ENCODE peak calls at places on chromosomes 11 and 22, in nine cellular contexts. E is nephron progenitor cell, W is AG09309, S is NB4, C is right atrium auricular region, O is lower leg skin, U is psoas muscle, J is natural killer cell, Q is uterus. X is an unnamed sample.

GRCh38 chr22:38802671-38803121 is 8.8 kb upstream of the DNAL4 start:
- DNase-seq in E (no peak), C (peak; percentile 83), Q (peak; percentile 58), U (peak; percentile 58), S (no peak), J (no peak), W (peak; percentile 92), O (peak; percentile 64), X (peak; percentile 68)

GRCh38 chr22:50714150-50714549 is 23.9 kb upstream of the ACR start:
- DNase-seq in U (no peak), S (no peak), O (no peak), W (no peak), Q (no peak), C (no peak), J (no peak), E (no peak), X (no peak)

GRCh38 chr22:24466831-24467249 is 28.3 kb upstream of the UPB1 start:
- DNase-seq in S (peak; percentile 72), W (peak; percentile 5), U (no peak), O (no peak), C (no peak), Q (peak; percentile 25), E (no peak), J (no peak), X (no peak)

GRCh38 chr11:121575250-121575962 is 122.6 kb upstream of the SORL1-AS1 start:
- DNase-seq in U (peak; percentile 50), J (no peak), S (peak; percentile 94), W (peak; percentile 64), Q (peak; percentile 88), C (peak; percentile 94), E (no peak), O (peak; percentile 31), X (no peak)

GRCh38 chr11:69167916-69168691 is 12.4 kb downstream of the SMIM38 start:
- DNase-seq in E (no peak), W (peak; percentile 7), U (no peak), J (no peak), Q (no peak), O (no peak), S (no peak), C (no peak), X (no peak)

GRCh38 chr11:2250041-2250440 is 20.3 kb downstream of the ASCL2 start:
- DNase-seq in J (no peak), C (no peak), Q (no peak), O (no peak), E (no peak), S (no peak), W (no peak), U (no peak), X (no peak)

GRCh38 chr22:47617186-47617585 is 854.7 kb downstream of the TBC1D22A start:
- DNase-seq in J (no peak), O (no peak), C (no peak), U (no peak), W (no peak), E (no peak), Q (no peak), S (no peak), X (no peak)

GRCh38 chr22:50114221-50114981 is 24.6 kb downstream of the MOV10L1 start:
- DNase-seq in O (no peak), S (no peak), U (no peak), Q (no peak), C (no peak), J (no peak), W (peak; percentile 37), E (no peak), X (peak; percentile 9)

GRCh38 chr11:61022311-61023085 is 51.0 kb downstream of the CD6 start:
- DNase-seq in J (no peak), Q (no peak), E (no peak), S (no peak), U (no peak), W (no peak), O (no peak), C (no peak), X (no peak)

GRCh38 chr11:90256404-90257157 is 33.7 kb upstream of the CHORDC1 start:
- DNase-seq in O (no peak), U (no peak), W (no peak), Q (no peak), J (no peak), E (no peak), S (no peak), C (no peak), X (no peak)

GRCh38 chr11:126162286-126163030 is 49.0 kb downstream of the RPUSD4 start:
- DNase-seq in Q (no peak), S (no peak), U (no peak), C (no peak), E (no peak), W (no peak), J (no peak), O (no peak), X (no peak)

GRCh38 chr11:19714387-19715363 is 2.0 kb downstream of the NAV2 start:
- DNase-seq in J (no peak), Q (peak; percentile 41), O (no peak), E (peak; percentile 37), S (no peak), C (peak; percentile 71), U (peak; percentile 55), W (no peak), X (no peak)

GRCh38 chr11:92453055-92453454 is 228.4 kb downstream of the FAT3 start:
- DNase-seq in S (no peak), E (no peak), O (no peak), U (no peak), J (no peak), C (no peak), Q (no peak), W (peak; percentile 34), X (peak; percentile 23)

GRCh38 chr22:25754527-25755202 is 12.7 kb downstream of the MYO18B start:
- DNase-seq in E (no peak), J (no peak), S (no peak), C (peak; percentile 89), O (peak; percentile 28), Q (peak; percentile 82), U (peak; percentile 88), W (peak; percentile 77), X (no peak)

GRCh38 chr22:49966716-49967332 is 6.3 kb downstream of the PIM3 start:
- DNase-seq in E (peak; percentile 38), S (peak; percentile 77), Q (peak; percentile 57), W (no peak), C (peak; percentile 80), J (peak; percentile 23), U (peak; percentile 71), O (peak; percentile 52), X (no peak)

GRCh38 chr11:23423119-23423518 is 562.8 kb upstream of the CCDC179 start:
- DNase-seq in S (no peak), Q (no peak), C (no peak), J (no peak), U (no peak), W (no peak), E (no peak), O (no peak), X (peak; percentile 29)

DNA sequence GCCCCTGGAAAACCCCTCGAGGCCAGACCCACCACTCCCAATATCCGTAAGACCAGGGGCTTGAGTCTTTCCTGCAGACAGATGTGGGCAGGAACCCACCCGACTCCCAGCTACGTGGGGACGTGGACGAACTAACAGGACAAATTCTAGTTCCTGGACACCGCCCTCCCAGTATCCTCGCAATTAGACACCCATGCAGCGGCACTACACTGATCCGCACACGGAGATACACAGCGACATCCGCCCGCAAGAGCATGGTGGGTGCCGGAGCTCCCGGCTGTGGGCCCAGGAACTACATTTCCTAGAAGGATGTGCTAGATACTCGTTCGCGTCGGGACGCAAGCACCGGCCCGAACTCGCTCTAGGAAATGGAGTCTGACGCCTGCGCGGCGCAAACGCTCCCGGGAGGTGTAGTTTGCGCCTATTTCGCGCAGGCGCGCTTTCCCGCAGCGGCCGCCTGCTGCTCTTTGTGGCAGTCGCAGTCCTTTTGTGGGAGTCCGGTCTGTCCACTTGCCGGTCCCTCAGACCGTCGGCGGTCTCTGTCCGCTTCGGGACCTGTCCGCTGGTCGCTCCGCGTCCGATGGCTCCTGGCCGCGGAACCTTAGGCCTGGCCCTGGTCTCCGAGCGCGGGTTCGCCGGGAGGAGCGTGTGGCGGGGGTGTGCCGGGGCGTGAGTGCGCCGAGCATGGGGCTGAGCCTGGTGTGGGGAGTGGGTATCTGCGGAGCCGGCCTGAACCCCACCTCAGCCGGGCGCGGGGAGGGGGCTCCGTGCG is at the start of gene ZNF74:
- DNase-seq in C (peak; percentile 88), U (peak; percentile 92), O (peak; percentile 79), J (peak; percentile 74), Q (peak; percentile 87), S (peak; percentile 92), E (peak; percentile 86), W (peak; percentile 64), X (peak; percentile 50)
- TF ChIP-seq CTCF in C (peak; percentile 22), U (no peak), O (no peak), J (no peak), Q (peak; percentile 13), S (no peak), E (no peak), W (no peak), X (no peak)

GRCh38 chr11:11163256-11163655 is 189.8 kb downstream of the CSNK2A3 start:
- DNase-seq in S (peak; percentile 13), O (no peak), Q (no peak), J (no peak), W (no peak), E (no peak), C (no peak), U (no peak), X (no peak)
- TF ChIP-seq CTCF in S (no peak), O (no peak), Q (no peak), J (no peak), W (no peak), E (peak; percentile 19), C (peak; percentile 40), U (peak; percentile 4), X (peak; percentile 17)

GRCh38 chr11:46736146-46736545 is 17.1 kb downstream of the F2 start:
- DNase-seq in W (no peak), C (no peak), U (no peak), O (no peak), J (no peak), Q (no peak), E (no peak), S (no peak), X (no peak)
- TF ChIP-seq CTCF in W (no peak), C (no peak), U (no peak), O (no peak), J (no peak), Q (no peak), E (no peak), S (no peak), X (no peak)

GRCh38 chr11:9992306-9992705 is 301.7 kb downstream of the SBF2 start:
- DNase-seq in E (no peak), C (no peak), O (no peak), W (no peak), Q (no peak), J (no peak), S (no peak), U (no peak), X (no peak)

DNA sequence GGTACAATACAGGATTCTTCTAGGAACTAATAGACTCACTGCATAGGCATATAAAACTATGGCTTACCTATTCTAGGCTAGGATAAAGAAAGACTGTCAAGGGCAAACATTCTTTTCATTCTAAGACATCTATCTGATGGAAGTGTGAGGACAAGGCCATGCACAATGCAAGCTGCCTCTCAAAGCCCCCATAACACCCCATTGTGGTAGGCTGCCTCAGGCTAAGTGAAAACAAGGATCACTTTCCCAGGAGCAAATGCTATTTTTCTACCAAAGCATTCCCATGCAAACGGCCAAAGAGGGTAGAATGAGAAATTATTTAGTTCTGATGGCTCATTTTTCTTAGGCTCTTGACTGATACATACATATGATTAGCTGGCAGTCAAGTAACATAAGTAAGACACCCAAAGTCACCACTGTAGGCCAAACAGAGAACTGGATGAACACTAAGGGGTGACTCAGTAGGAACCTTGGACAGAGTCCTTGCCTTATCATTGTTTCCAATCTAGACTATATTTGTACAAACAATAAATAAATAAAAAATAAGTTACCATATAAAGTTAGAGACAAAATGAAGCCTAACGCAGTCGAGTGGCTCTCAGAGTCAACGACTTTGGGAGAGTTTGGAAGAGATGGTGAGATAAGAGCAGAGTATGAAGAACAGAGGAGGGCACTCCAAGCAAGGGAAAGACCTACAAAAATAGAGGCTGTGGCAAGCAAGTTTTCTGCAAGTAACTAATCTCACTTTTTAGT is 303.6 kb downstream of the SBF2 start:
- DNase-seq in S (peak; percentile 12), E (no peak), O (no peak), W (no peak), J (no peak), U (no peak), C (no peak), Q (no peak), X (no peak)
- TF ChIP-seq CTCF in S (no peak), E (no peak), O (no peak), W (no peak), J (no peak), U (no peak), C (peak; percentile 41), Q (peak; percentile 25), X (no peak)